ENCODE peak calls at places on chromosomes 16 and 17, in seven cellular contexts. Q is mucosa of descending colon, R is body of pancreas, A is neural progenitor cell, E is choroid plexus epithelial cell, V is PC-9, D is BJ. X is an unnamed sample.
A peak's percentile ranks its signal among the peaks of the same experiment; 100 is the strongest.

GRCh38 chr16:16991711-16992110 is 479.0 kb downstream of the XYLT1 start:
- DNase-seq in V (no peak), A (no peak), E (no peak), D (no peak), R (no peak), Q (no peak), X (no peak)

GRCh38 chr16:51114369-51114768 is 36.7 kb downstream of the SALL1 start:
- DNase-seq in E (no peak), R (no peak), Q (no peak), A (peak; percentile 60), D (no peak), V (no peak), X (no peak)

GRCh38 chr17:70588003-70588402 is 418.7 kb downstream of the KCNJ2 start:
- DNase-seq in R (no peak), D (no peak), Q (no peak), V (no peak), A (no peak), E (peak; percentile 50), X (no peak)

GRCh38 chr16:31700200-31700529 is 172.5 kb downstream of the AHSP start:
- DNase-seq in A (no peak), V (peak; percentile 81), Q (no peak), R (no peak), E (peak; percentile 67), D (no peak), X (peak; percentile 62)

GRCh38 chr16:88957456-88957767 is 19.6 kb downstream of the CBFA2T3 start:
- DNase-seq in R (no peak), E (no peak), V (no peak), D (no peak), Q (no peak), A (no peak), X (no peak)

GRCh38 chr17:17738901-17739300 is 57.6 kb downstream of the RAI1 start:
- DNase-seq in D (no peak), V (no peak), E (peak; percentile 26), R (no peak), A (no peak), Q (no peak), X (no peak)

GRCh38 chr17:18186271-18186982 is 2.8 kb downstream of the ALKBH5 start:
- DNase-seq in D (no peak), R (peak; percentile 15), E (no peak), A (no peak), V (no peak), Q (no peak), X (no peak)

GRCh38 chr16:79651363-79651762 is 50.8 kb upstream of the MAF start:
- DNase-seq in D (no peak), Q (peak; percentile 48), E (peak; percentile 73), A (no peak), R (peak; percentile 15), V (no peak), X (no peak)

GRCh38 chr16:84461504-84462295 is 42.8 kb downstream of the MEAK7 start:
- DNase-seq in V (no peak), E (no peak), D (no peak), R (no peak), A (no peak), Q (peak; percentile 28), X (no peak)

GRCh38 chr16:83789642-83790401 is 18.0 kb upstream of the HSBP1 start:
- DNase-seq in R (no peak), D (no peak), Q (no peak), E (no peak), A (no peak), V (no peak), X (no peak)

GRCh38 chr17:74194682-74195081 is 8.8 kb upstream of the RPL38 start:
- DNase-seq in R (no peak), V (no peak), Q (peak; percentile 30), E (no peak), D (no peak), A (no peak), X (no peak)

GRCh38 chr17:51711581-51711980 is 446.9 kb downstream of the CA10 start:
- DNase-seq in V (no peak), R (no peak), E (no peak), D (no peak), A (peak; percentile 28), Q (no peak), X (no peak)

GRCh38 chr16:23423496-23424049 is 29.4 kb downstream of the COG7 start:
- DNase-seq in R (peak; percentile 77), V (peak; percentile 88), Q (peak; percentile 69), E (peak; percentile 86), D (peak; percentile 97), A (no peak), X (no peak)

GRCh38 chr17:80832266-80832676 is 159.4 kb upstream of the CHMP6 start:
- DNase-seq in D (no peak), A (peak; percentile 42), Q (no peak), R (peak; percentile 19), E (peak; percentile 80), V (no peak), X (no peak)

GRCh38 chr17:18974407-18975149 is 22.6 kb downstream of the SLC5A10 start:
- DNase-seq in E (no peak), A (no peak), V (no peak), Q (no peak), D (no peak), R (no peak), X (no peak)

GRCh38 chr16:57133101-57133500 is 40.7 kb downstream of the CPNE2 start:
- DNase-seq in V (no peak), E (no peak), Q (peak; percentile 54), R (no peak), D (no peak), A (peak; percentile 49), X (no peak)

GRCh38 chr16:23330583-23331249 is 28.6 kb downstream of the SCNN1B start:
- DNase-seq in A (no peak), E (no peak), R (no peak), D (no peak), Q (no peak), V (peak; percentile 57), X (no peak)

GRCh38 chr16:80519189-80519588 is 21.6 kb upstream of the DYNLRB2 start:
- DNase-seq in E (no peak), V (no peak), Q (no peak), A (no peak), R (no peak), D (no peak), X (no peak)

GRCh38 chr16:89039756-89040155 is 53.9 kb upstream of the ACSF3 start:
- DNase-seq in Q (peak; percentile 25), A (no peak), D (no peak), E (no peak), R (no peak), V (no peak), X (no peak)

GRCh38 chr16:81515281-81515680 is 70.7 kb downstream of the CMIP start:
- DNase-seq in D (no peak), R (no peak), A (no peak), V (no peak), E (no peak), Q (peak; percentile 22), X (no peak)

GRCh38 chr16:85170066-85171003 is 58.1 kb upstream of the CIBAR2 start:
- DNase-seq in D (no peak), E (no peak), Q (peak; percentile 47), R (no peak), A (peak; percentile 39), V (no peak), X (no peak)

GRCh38 chr16:83023640-83024039 is 396.9 kb downstream of the CDH13 start:
- DNase-seq in E (peak; percentile 5), D (no peak), R (no peak), V (no peak), Q (no peak), A (no peak), X (no peak)

GRCh38 chr16:85069171-85069570 is 41.6 kb downstream of the KIAA0513 start:
- DNase-seq in A (no peak), D (no peak), E (no peak), R (no peak), V (no peak), Q (no peak), X (no peak)

GRCh38 chr17:29299031-29299430 is 5.1 kb upstream of the NUFIP2 start:
- DNase-seq in Q (no peak), E (no peak), V (no peak), D (no peak), A (no peak), R (no peak), X (no peak)

DNA sequence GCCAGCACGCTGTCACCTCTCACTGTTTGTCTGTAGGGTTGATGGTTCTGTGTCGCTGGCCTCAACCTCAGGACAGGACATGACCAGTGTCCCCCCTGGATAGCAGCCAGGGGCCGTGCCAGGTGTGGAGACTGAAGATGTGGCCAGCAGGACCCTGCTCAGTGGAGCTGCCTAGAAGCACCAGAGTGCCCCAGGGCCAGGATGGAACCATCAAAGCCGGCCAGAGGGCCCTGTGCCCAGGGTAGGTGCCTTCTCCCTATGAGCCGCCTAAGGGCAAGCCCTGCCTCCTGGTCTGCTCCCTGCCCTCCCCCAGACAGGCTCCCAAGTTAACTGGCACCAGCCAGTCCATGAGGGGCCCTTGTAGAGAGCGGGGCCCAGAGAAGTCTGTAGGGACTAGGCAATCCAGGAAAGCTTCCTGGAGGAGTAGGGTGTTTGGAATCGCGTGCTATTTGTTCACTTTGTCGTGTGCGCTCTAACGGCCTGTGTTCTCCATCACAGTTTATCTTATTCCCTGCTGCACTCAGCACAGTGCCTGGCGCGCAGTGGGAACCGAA is 546 bp upstream of the NDUFB10 start:
- DNase-seq in D (no peak), V (no peak), R (no peak), Q (peak; percentile 69), E (no peak), A (no peak), X (no peak)
- H3K4me3 ChIP-seq in D (peak overlapping the region; percentile 19), V (peak overlapping the region; percentile 95), R (no peak overlapping the region), Q (no peak overlapping the region), E (peak overlapping the region; percentile 92), A (peak overlapping the region; percentile 76), X (no peak overlapping the region)

GRCh38 chr17:36002631-36003030 is 1.3 kb upstream of the CCL15 start:
- DNase-seq in V (no peak), R (no peak), E (no peak), D (no peak), Q (no peak), A (no peak), X (peak; percentile 51)
- TF ChIP-seq CTCF in V (no peak), R (no peak), E (no peak), D (no peak), Q (no peak), A (no peak), X (peak; percentile 2)

GRCh38 chr17:78173025-78173715 is 4.8 kb downstream of the SYNGR2 start:
- DNase-seq in R (no peak), Q (no peak), A (no peak), D (no peak), V (no peak), E (no peak), X (peak; percentile 87)

GRCh38 chr17:78174870-78175642 is 6.7 kb downstream of the SYNGR2 start:
- DNase-seq in E (no peak), A (peak; percentile 33), D (no peak), Q (no peak), V (no peak), R (peak; percentile 89), X (no peak)

GRCh38 chr17:78174332-78174869 is 6.0 kb downstream of the SYNGR2 start:
- DNase-seq in R (peak; percentile 97), A (no peak), D (no peak), Q (peak; percentile 95), V (peak; percentile 48), E (no peak), X (no peak)

GRCh38 chr17:78170692-78171590 is 2.6 kb downstream of the SYNGR2 start:
- DNase-seq in V (no peak), R (no peak), D (no peak), A (no peak), E (no peak), Q (no peak), X (no peak)

GRCh38 chr17:78172284-78173024 is 4.1 kb downstream of the SYNGR2 start:
- DNase-seq in R (no peak), V (no peak), D (no peak), A (no peak), E (peak; percentile 71), Q (peak; percentile 92), X (no peak)
- H3K4me3 ChIP-seq in R (no peak overlapping the region), V (no peak overlapping the region), D (no peak overlapping the region), A (no peak overlapping the region), E (no peak overlapping the region), Q (no peak overlapping the region), X (peak overlapping the region; percentile 70)

GRCh38 chr17:66426397-66427033 is 124.1 kb downstream of the PRKCA start:
- DNase-seq in E (peak; percentile 56), R (peak; percentile 13), D (no peak), Q (no peak), A (no peak), V (no peak), X (peak; percentile 13)
- TF ChIP-seq CTCF in E (peak; percentile 55), R (peak; percentile 14), D (no peak), Q (no peak), A (peak; percentile 42), V (peak; percentile 29), X (peak; percentile 50)